ENCODE peak calls at places on chromosomes 2 and 18, in six cellular contexts. O is GM10248; V is COLO829; K is NCI-H146; J is retina; L is activated CD8-positive, alpha-beta memory T cell treated with anti-CD3 and anti-CD28 coated beads for 48 hours. N is an unnamed sample.
A peak's percentile ranks its signal among the peaks of the same experiment; 100 is the strongest.

GRCh38 chr2:10619643-10620042 is 70.1 kb downstream of the NOL10 start:
- DNase-seq in J (no peak), V (no peak), O (no peak), K (no peak), L (no peak), N (no peak)

GRCh38 chr2:96869281-96869823 is 528 bp downstream of the SEMA4C start:
- DNase-seq in L (no peak), K (peak; percentile 53), J (no peak), O (no peak), V (peak; percentile 36), N (peak; percentile 36)

GRCh38 chr2:223787358-223787757 is 50.0 kb downstream of the AP1S3 start:
- DNase-seq in O (peak; percentile 28), J (no peak), L (no peak), V (no peak), K (no peak), N (no peak)

GRCh38 chr2:220855296-220855695 is 716.8 kb downstream of the EPHA4 start:
- DNase-seq in V (no peak), O (no peak), J (peak; percentile 8), K (no peak), L (no peak), N (no peak)

GRCh38 chr2:169649278-169649677 is 44.9 kb downstream of the CFAP210 start:
- DNase-seq in L (no peak), V (no peak), K (no peak), O (no peak), J (no peak), N (no peak)

GRCh38 chr2:236749346-236749745 is 179.7 kb downstream of the ACKR3 start:
- DNase-seq in V (no peak), J (no peak), O (no peak), K (no peak), L (no peak), N (no peak)

GRCh38 chr2:136104977-136105376 is 13.0 kb downstream of the CXCR4 start:
- DNase-seq in V (no peak), O (no peak), J (no peak), K (peak; percentile 30), L (no peak), N (no peak)

GRCh38 chr2:171652411-171652775 is 34.9 kb upstream of the DYNC1I2 start:
- DNase-seq in V (no peak), O (peak; percentile 15), J (no peak), L (no peak), K (no peak), N (no peak)

GRCh38 chr2:37837576-37838335 is 87.3 kb upstream of the RMDN2 start:
- DNase-seq in O (no peak), V (no peak), J (no peak), K (no peak), L (no peak), N (no peak)

GRCh38 chr18:22946841-22947240 is 13.7 kb downstream of the RBBP8 start:
- DNase-seq in V (no peak), K (no peak), J (no peak), O (no peak), L (no peak), N (no peak)

GRCh38 chr2:84158605-84159004 is 300.5 kb downstream of the SUCLG1 start:
- DNase-seq in K (no peak), O (no peak), J (no peak), V (no peak), L (no peak), N (no peak)

GRCh38 chr2:136527560-136527959 is 237.8 kb upstream of the THSD7B start:
- DNase-seq in L (no peak), J (peak; percentile 33), V (peak; percentile 7), O (no peak), K (no peak), N (no peak)

GRCh38 chr2:199382091-199382490 is 75.6 kb downstream of the SATB2 start:
- DNase-seq in J (no peak), O (no peak), K (no peak), V (no peak), L (no peak), N (no peak)